ENCODE peak calls at places on chromosomes 6 and 20, in five cellular contexts. T is right atrium auricular region, U is uterus, E is body of pancreas, P is tibial artery. D is an unnamed sample. For H3K36me3, the result is how much of the 10 kb centered on the place peaks cover.

GRCh38 chr6:144365176-144365710 is 80.1 kb downstream of the UTRN start:
- DNase-seq in T (no peak), U (no peak), E (no peak), P (no peak), D (no peak)

GRCh38 chr6:55980627-55981211 is 105.3 kb upstream of the BMP5 start:
- DNase-seq in T (no peak), U (no peak), E (peak), P (no peak), D (no peak)

GRCh38 chr20:61053487-61054277 is 198.4 kb upstream of the CDH4 start:
- DNase-seq in T (no peak), U (no peak), E (peak), P (no peak), D (no peak)

GRCh38 chr6:14713008-14713452 is 532.8 kb upstream of the JARID2 start:
- DNase-seq in T (peak), U (peak), E (peak), P (no peak), D (peak)

GRCh38 chr6:169252805-169253189 is 849 bp downstream of the THBS2 start:
- DNase-seq in T (no peak), U (no peak), E (no peak), P (no peak), D (peak)

GRCh38 chr6:128173290-128173689 is 272.4 kb upstream of the THEMIS start:
- DNase-seq in T (no peak), U (no peak), E (no peak), P (no peak), D (no peak)

GRCh38 chr6:89830385-89830809 is 717 bp downstream of the CASP8AP2 start:
- DNase-seq in T (no peak), U (no peak), E (no peak), P (no peak), D (no peak)

GRCh38 chr20:33490934-33491656 is 1.2 kb downstream of the CBFA2T2 start:
- DNase-seq in T (no peak), U (no peak), E (no peak), P (no peak), D (no peak)

GRCh38 chr20:62501801-62502495 is 26.2 kb upstream of the GATA5 start:
- DNase-seq in T (no peak), U (no peak), E (no peak), P (no peak), D (peak)

GRCh38 chr6:119276211-119276610 is 73.3 kb downstream of the MAN1A1 start:
- DNase-seq in T (no peak), U (no peak), E (no peak), P (no peak), D (no peak)

GRCh38 chr6:145539831-145540230 is 195.5 kb downstream of the EPM2A start:
- DNase-seq in T (no peak), U (no peak), E (no peak), P (no peak), D (peak)

GRCh38 chr6:39865011-39865888 is 69.0 kb downstream of the MOCS1 start:
- DNase-seq in T (peak), U (peak), E (peak), P (peak), D (peak)

GRCh38 chr20:61659652-61660346 is 405.9 kb downstream of the TAF4 start:
- DNase-seq in T (no peak), U (no peak), E (no peak), P (no peak), D (no peak)

GRCh38 chr6:37460805-37461204 is 27.8 kb downstream of the CMTR1 start:
- DNase-seq in T (no peak), U (no peak), E (no peak), P (no peak), D (no peak)

GRCh38 chr20:50710492-50711063 is 19.2 kb upstream of the RIPOR3 start:
- DNase-seq in T (no peak), U (no peak), E (peak), P (no peak), D (peak)
- H3K4me3 ChIP-seq in T (no peak), U (no peak), E (no peak), P (no peak), D (no peak)

GRCh38 chr6:25113436-25113835 is 165.7 kb upstream of the CARMIL1 start:
- DNase-seq in T (no peak), U (no peak), E (no peak), P (no peak), D (no peak)

GRCh38 chr6:25112207-25112874 is 166.8 kb upstream of the CARMIL1 start:
- DNase-seq in T (no peak), U (no peak), E (no peak), P (no peak), D (no peak)

GRCh38 chr6:25107218-25107617 is 171.5 kb upstream of the RIPOR2 start:
- DNase-seq in T (no peak), U (no peak), E (no peak), P (no peak), D (no peak)

DNA sequence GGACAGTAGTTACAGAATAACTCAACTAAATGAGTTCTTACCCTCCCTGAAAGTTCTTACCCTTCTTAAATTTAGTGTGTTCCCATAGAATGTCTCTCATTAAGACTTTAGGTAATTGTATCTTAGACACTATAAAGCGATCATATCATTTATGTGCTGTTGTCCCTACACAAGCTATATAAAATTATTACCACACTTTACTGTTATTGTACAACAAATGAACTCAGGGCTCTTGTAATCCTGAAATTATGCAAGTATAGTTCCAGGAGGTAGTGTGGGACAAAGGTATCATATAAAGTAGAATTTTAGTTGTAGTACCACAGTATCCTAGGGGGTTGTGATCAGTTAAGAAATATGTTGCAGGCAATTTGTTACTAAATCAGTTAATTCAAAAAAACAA is 167.4 kb upstream of the CARMIL1 start:
- DNase-seq in T (no peak), U (no peak), E (no peak), P (no peak), D (no peak)
- H3K36me3 ChIP-seq in T (half or more), U (under half), E (under half), P (half or more), D (under half)

GRCh38 chr20:57692393-57692792 is 17.4 kb downstream of the PMEPA1 start:
- DNase-seq in T (no peak), U (no peak), E (no peak), P (no peak), D (no peak)

GRCh38 chr20:57695012-57695411 is 14.8 kb downstream of the PMEPA1 start:
- DNase-seq in T (no peak), U (no peak), E (peak), P (no peak), D (no peak)

GRCh38 chr20:57693002-57693582 is 16.7 kb downstream of the PMEPA1 start:
- DNase-seq in T (no peak), U (no peak), E (peak), P (no peak), D (no peak)

GRCh38 chr20:57694481-57694880 is 15.3 kb downstream of the PMEPA1 start:
- DNase-seq in T (no peak), U (no peak), E (no peak), P (no peak), D (no peak)

GRCh38 chr20:57693670-57694329 is 16.0 kb downstream of the PMEPA1 start:
- DNase-seq in T (no peak), U (no peak), E (no peak), P (no peak), D (no peak)
- H3K4me3 ChIP-seq in T (no peak), U (no peak), E (no peak), P (no peak), D (no peak)

GRCh38 chr20:31679357-31680285 is 41.9 kb downstream of the COX4I2 start:
- DNase-seq in T (no peak), U (no peak), E (no peak), P (no peak), D (no peak)

GRCh38 chr20:31676534-31677030 is 38.9 kb downstream of the COX4I2 start:
- DNase-seq in T (no peak), U (no peak), E (no peak), P (no peak), D (no peak)

GRCh38 chr20:31675828-31676533 is 38.3 kb downstream of the COX4I2 start:
- DNase-seq in T (no peak), U (no peak), E (no peak), P (no peak), D (no peak)

GRCh38 chr20:31678389-31679356 is 41.0 kb downstream of the COX4I2 start:
- DNase-seq in T (no peak), U (no peak), E (peak), P (no peak), D (no peak)

DNA sequence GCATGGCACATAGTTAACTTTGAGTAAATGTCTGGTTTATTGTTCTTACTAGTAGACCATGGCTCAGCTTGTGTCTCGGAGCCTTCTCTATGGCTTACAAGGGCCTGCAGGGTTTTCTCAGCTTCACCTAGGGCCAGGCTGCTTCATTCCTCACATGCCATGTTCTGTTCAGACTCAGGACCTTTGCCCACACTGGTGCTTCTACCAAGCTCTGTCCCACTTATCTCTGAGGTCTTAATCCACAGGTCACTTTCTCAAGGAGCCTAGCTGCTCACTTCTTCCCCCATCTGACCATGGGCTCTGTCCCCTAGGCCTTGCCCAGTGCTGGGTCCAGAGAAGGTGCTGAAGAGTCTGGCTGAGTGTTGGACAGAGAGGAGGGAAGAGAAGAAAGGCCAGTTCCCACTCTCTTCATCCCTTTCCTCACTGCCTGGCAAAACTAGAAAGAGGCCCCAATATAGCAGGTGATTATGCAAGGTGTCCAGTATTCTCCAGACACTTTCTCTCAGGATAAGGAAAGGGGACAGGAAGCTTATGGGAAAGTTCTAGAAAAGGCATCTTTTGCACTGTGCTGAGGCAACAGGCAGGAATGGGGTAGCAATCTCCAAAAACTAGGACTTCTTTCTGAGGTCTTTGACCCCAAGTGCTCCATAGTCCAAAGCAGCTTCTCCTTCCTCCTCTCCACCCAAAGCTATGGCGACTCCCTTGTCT is 40.0 kb downstream of the COX4I2 start:
- DNase-seq in T (no peak), U (no peak), E (no peak), P (no peak), D (no peak)
- H3K36me3 ChIP-seq in T (under half), U (under half), E (under half), P (under half), D (under half)